ENCODE peak calls at places on chromosomes 2 and 18, in five cellular contexts. P is heart right ventricle; E is CD8-positive, alpha-beta T cell; A is neural progenitor cell; V is PC-3. Z is an unnamed sample.

GRCh38 chr2:173986805-173987204 is 21.6 kb upstream of the SP3 start:
- DNase-seq in P (peak; percentile 61), E (no peak), A (no peak), V (no peak), Z (no peak)

GRCh38 chr2:210546424-210547223 is 9.8 kb upstream of the CPS1 start:
- DNase-seq in P (peak; percentile 34), E (no peak), A (peak; percentile 18), V (no peak), Z (no peak)

GRCh38 chr2:72103161-72103560 is 44.5 kb downstream of the CYP26B1 start:
- DNase-seq in P (no peak), E (no peak), A (no peak), V (no peak), Z (no peak)

GRCh38 chr18:27109403-27109802 is 75.7 kb downstream of the CHST9 start:
- DNase-seq in P (peak; percentile 6), E (no peak), A (no peak), V (no peak), Z (no peak)

GRCh38 chr2:52335727-52336126 is 1303.8 kb upstream of the NRXN1 start:
- DNase-seq in P (no peak), E (no peak), A (no peak), V (peak; percentile 16), Z (no peak)

GRCh38 chr2:97812916-97813315 is 99.5 kb downstream of the ZAP70 start:
- DNase-seq in P (no peak), E (no peak), A (peak; percentile 30), V (no peak), Z (no peak)

GRCh38 chr2:143717532-143718168 is 588.4 kb downstream of the ARHGAP15 start:
- DNase-seq in P (no peak), E (no peak), A (no peak), V (no peak), Z (no peak)

GRCh38 chr2:74525717-74526648 is at the start of gene DQX1:
- DNase-seq in P (no peak), E (no peak), A (peak; percentile 44), V (peak; percentile 56), Z (no peak)

GRCh38 chr2:38460313-38460712 is 83.2 kb upstream of the ATL2 start:
- DNase-seq in P (no peak), E (no peak), A (no peak), V (no peak), Z (no peak)

GRCh38 chr2:33510589-33510968 is 34.1 kb downstream of the RASGRP3 start:
- DNase-seq in P (no peak), E (no peak), A (no peak), V (no peak), Z (no peak)

GRCh38 chr18:5238371-5238758 is 41.3 kb upstream of the AKAIN1 start:
- DNase-seq in P (peak; percentile 10), E (peak; percentile 22), A (peak; percentile 60), V (peak; percentile 11), Z (peak; percentile 39)

GRCh38 chr18:76913583-76913982 is 91.2 kb downstream of the ZNF236 start:
- DNase-seq in P (no peak), E (no peak), A (no peak), V (no peak), Z (no peak)

GRCh38 chr2:33278245-33278943 is 198.1 kb upstream of the RASGRP3 start:
- DNase-seq in P (peak; percentile 40), E (no peak), A (peak; percentile 21), V (no peak), Z (no peak)

GRCh38 chr2:105761931-105762515 is 17.3 kb downstream of the NCK2 start:
- DNase-seq in P (no peak), E (no peak), A (peak; percentile 84), V (no peak), Z (no peak)

GRCh38 chr2:206920936-206921335 is 18.4 kb upstream of the CPO start:
- DNase-seq in P (no peak), E (no peak), A (no peak), V (peak; percentile 61), Z (no peak)

GRCh38 chr2:71133603-71134002 is 3.2 kb downstream of the MPHOSPH10 start:
- DNase-seq in P (no peak), E (no peak), A (no peak), V (no peak), Z (no peak)

GRCh38 chr2:185219981-185220380 is 518.6 kb upstream of the FSIP2 start:
- DNase-seq in P (no peak), E (no peak), A (no peak), V (peak; percentile 78), Z (no peak)

GRCh38 chr2:199747427-199747826 is 103.6 kb downstream of the FTCDNL1 start:
- DNase-seq in P (peak; percentile 27), E (no peak), A (no peak), V (no peak), Z (no peak)

DNA sequence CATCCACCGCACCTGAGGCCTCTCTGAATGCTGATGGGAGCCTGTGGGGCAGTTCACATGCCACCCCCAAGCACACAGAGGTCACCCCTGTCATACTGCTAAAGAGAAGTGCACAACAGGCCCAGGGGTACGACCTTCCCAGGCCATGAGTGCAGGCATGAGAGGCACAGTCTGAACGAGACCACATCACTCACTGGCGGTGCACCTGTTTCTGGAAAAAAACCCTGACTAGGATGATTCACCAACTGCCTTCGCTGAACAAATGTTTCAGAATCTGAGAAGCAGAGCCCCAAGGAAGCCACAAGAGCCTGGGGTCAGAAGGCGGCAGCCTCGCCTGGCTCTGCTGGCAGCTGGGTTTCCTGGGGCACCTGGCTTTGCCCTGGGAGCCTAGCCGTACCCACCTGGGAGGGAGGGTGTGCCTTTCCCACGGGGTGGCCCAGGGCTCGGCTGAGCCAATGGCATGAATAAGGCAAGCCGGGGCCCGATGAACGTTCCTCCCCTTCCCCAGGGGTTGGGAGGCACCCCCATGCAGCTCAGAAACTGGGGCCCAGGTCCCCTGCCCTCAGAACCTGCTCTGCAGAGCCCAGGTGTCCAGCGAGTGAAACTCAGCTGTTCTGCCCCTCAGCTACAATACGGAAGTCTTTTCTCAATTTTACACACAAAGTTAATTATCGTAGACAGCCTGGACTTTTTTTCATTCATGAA is 73.8 kb downstream of the HDAC4 start:
- DNase-seq in P (peak; percentile 3), E (peak; percentile 30), A (no peak), V (peak; percentile 50), Z (no peak)
- TF ChIP-seq CTCF in P (no peak), E (no peak), A (no peak), V (no peak), Z (no peak)

DNA sequence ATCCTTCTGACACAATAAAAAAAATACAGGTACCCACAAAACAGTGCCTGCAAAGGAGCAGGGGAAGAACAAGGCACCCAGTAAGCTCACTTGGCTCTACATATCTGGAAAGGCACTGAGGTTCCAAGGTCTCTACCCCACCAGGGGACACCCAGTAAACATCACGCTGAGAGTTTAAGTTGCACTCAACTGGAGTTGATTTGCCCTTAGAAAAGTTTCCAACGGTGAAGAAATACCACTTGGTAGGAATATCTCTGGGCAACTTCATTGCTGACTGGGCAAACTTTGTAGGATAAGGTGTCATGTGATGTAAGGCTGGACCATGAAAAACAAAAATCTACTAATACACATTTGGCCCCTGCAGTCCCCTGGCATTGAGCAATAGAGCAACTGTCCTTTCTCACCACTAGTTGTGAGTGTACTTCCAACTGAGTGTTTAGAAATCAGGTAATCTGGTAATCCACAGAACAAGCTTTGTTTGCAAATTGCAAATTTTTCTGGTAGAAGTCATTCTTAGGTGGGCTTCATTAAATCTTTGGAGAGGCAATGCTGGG is 14.2 kb downstream of the ST8SIA3 start:
- DNase-seq in P (no peak), E (no peak), A (no peak), V (no peak), Z (no peak)
- H3K27me3 ChIP-seq in P (peaks cover 15% of the 10 kb centered on the region), E (no peaks in the 10 kb centered on the region), A (no peaks in the 10 kb centered on the region), V (peaks cover 87% of the 10 kb centered on the region), Z (peaks cover 6% of the 10 kb centered on the region)

GRCh38 chr2:120287183-120288015 is 34.7 kb downstream of the RALB start:
- DNase-seq in P (no peak), E (no peak), A (no peak), V (peak; percentile 91), Z (no peak)
- H3K27ac ChIP-seq in P (no peak overlapping the region), E (no peak overlapping the region), A (no peak overlapping the region), V (peak overlapping the region; percentile 88), Z (peak overlapping the region; percentile 85)

DNA sequence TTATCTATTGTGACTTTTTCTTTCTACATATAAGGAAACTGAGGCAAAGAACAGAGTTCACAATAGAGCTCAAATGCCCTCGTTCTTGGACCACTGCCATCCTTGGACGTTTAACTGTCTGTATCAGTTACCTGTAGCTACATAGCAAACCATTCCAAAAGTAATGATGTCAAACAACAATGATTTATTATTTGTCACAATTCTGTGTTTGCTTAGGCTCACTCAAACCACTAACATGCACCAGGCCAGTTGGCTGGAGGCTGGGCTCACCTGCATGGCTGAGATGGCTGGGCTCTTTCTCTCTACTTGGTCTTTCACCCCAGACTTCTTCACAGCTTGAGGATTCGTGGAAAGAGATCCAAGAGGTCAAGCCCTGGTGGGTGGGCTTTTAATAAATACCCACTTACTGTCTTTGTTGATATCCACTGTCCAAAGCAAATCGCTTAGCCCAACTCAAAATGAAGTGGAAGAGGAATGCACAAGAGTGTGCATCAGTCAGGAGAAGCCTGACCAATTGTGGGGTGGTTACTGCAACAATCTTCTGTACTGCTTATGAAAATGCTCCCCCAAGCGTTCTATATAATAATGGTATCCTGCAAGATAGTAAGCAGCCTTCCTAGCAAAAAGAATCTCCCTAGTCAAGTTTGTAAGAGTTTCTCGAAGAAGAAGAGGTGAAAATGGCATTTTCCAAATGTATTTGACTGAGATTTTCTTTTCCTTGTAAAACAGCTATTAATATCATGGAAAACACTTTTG is 163.5 kb upstream of the NT5C1B start:
- DNase-seq in P (no peak), E (no peak), A (no peak), V (peak; percentile 87), Z (no peak)
- TF ChIP-seq CTCF in P (no peak), E (no peak), A (no peak), V (peak; percentile 43), Z (no peak)

GRCh38 chr2:118498943-118499342 is 348.5 kb downstream of the EN1 start:
- DNase-seq in P (no peak), E (no peak), A (no peak), V (no peak), Z (no peak)

GRCh38 chr2:118496467-118496866 is 351.0 kb downstream of the EN1 start:
- DNase-seq in P (no peak), E (no peak), A (no peak), V (no peak), Z (no peak)

GRCh38 chr2:118496870-118497611 is 350.4 kb downstream of the EN1 start:
- DNase-seq in P (no peak), E (no peak), A (no peak), V (no peak), Z (no peak)

GRCh38 chr2:118505436-118505835 is 342.0 kb downstream of the EN1 start:
- DNase-seq in P (no peak), E (no peak), A (no peak), V (no peak), Z (no peak)

DNA sequence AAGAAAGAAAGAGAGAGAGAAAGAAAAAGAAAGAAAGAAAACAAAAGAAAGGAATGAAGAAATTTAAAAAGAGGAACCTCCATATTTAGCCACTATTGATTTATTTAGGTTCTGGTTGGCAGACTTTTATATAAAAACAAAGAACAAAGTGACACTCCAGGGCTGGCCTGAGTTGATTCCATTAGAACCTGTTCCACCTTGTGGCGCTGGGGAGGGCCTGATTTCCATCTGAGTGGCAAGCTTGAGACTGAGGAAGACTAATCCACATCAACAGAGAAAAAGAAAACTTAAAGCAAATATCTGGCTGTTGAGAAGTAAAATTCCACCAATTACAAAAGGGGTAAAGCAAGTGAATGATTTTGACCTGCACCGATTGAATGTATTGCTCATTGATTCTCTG is 345.3 kb downstream of the EN1 start:
- DNase-seq in P (no peak), E (no peak), A (no peak), V (no peak), Z (no peak)
- H3K27me3 ChIP-seq in P (peaks cover 6% of the 10 kb centered on the region), E (no peaks in the 10 kb centered on the region), A (peaks cover 9% of the 10 kb centered on the region), V (peaks cover 5% of the 10 kb centered on the region), Z (no peaks in the 10 kb centered on the region)

GRCh38 chr18:75530548-75531211 is 103.2 kb upstream of the SMIM21 start:
- DNase-seq in P (peak; percentile 31), E (no peak), A (no peak), V (peak; percentile 7), Z (no peak)
- H3K27ac ChIP-seq in P (no peak overlapping the region), E (no peak overlapping the region), A (no peak overlapping the region), V (no peak overlapping the region), Z (no peak overlapping the region)

GRCh38 chr2:218368621-218369153 is 12.0 kb downstream of the CATIP start:
- DNase-seq in P (peak; percentile 50), E (no peak), A (peak; percentile 65), V (peak; percentile 30), Z (no peak)
- TF ChIP-seq CTCF in P (no peak), E (no peak), A (no peak), V (no peak), Z (no peak)

Z was measured in left lung.